ENCODE peak calls at places on chromosomes 11 and 22, in seven cellular contexts. V is endodermal cell, A is neural progenitor cell, K is AG04450, N is Peyer's patch, R is heart left ventricle, J is testis. T is an unnamed sample. For H3K9me3, the result is how much of the 10 kb centered on the place peaks cover.

GRCh38 chr11:118895093-118896039 is 11.7 kb downstream of the CXCR5 start:
- DNase-seq in V (peak), R (peak), N (peak), J (no peak), K (no peak), A (no peak), T (no peak)

GRCh38 chr11:133833101-133833898 is 12.0 kb downstream of the SPATA19 start:
- DNase-seq in N (no peak), A (no peak), K (no peak), V (peak), J (no peak), R (no peak), T (no peak)

GRCh38 chr22:24023204-24023789 is 12.2 kb downstream of the CABIN1 start:
- DNase-seq in J (no peak), V (no peak), N (no peak), A (no peak), K (no peak), R (no peak), T (no peak)

GRCh38 chr11:8566613-8567210 is 27.3 kb downstream of the STK33 start:
- DNase-seq in A (peak), R (no peak), J (no peak), K (no peak), V (no peak), N (no peak), T (no peak)

GRCh38 chr22:20531404-20532181 is 24.2 kb downstream of the MED15 start:
- DNase-seq in A (peak), J (peak), R (peak), K (no peak), V (peak), N (peak), T (no peak)

GRCh38 chr11:80383655-80384054 is 942.8 kb upstream of the TENM4 start:
- DNase-seq in N (peak), V (peak), K (no peak), R (no peak), J (no peak), A (peak), T (peak)

GRCh38 chr11:69398529-69399492 is 82.7 kb upstream of the LINC01488 start:
- DNase-seq in N (no peak), J (no peak), V (no peak), R (no peak), A (peak), K (no peak), T (no peak)

GRCh38 chr11:16738198-16738948 is at the start of gene C11orf58:
- DNase-seq in V (peak), A (peak), J (peak), R (peak), K (peak), N (peak), T (peak)

GRCh38 chr11:16191852-16192240 is 164.5 kb downstream of the SOX6 start:
- DNase-seq in K (no peak), A (no peak), V (no peak), J (peak), N (no peak), R (no peak), T (peak)

GRCh38 chr11:28535677-28536076 is 427.5 kb downstream of the METTL15 start:
- DNase-seq in J (no peak), V (no peak), K (no peak), A (no peak), N (no peak), R (no peak), T (no peak)

GRCh38 chr11:32318071-32318815 is 117.1 kb downstream of the WT1 start:
- DNase-seq in R (no peak), K (no peak), A (no peak), V (no peak), N (no peak), J (no peak), T (no peak)

GRCh38 chr11:15412054-15412453 is 297.3 kb downstream of the INSC start:
- DNase-seq in V (no peak), N (no peak), A (no peak), J (no peak), R (no peak), K (no peak), T (no peak)

GRCh38 chr11:12157241-12157661 is 46.9 kb downstream of the MICAL2 start:
- DNase-seq in J (peak), R (no peak), V (no peak), A (no peak), K (no peak), N (no peak), T (no peak)

GRCh38 chr11:62439785-62440602 is 21.2 kb downstream of the SCGB1A1 start:
- DNase-seq in J (no peak), N (no peak), A (no peak), R (peak), K (no peak), V (peak), T (no peak)
- H3K4me3 ChIP-seq in J (no peak), N (no peak), A (no peak), R (peak), K (no peak), V (no peak), T (no peak)

GRCh38 chr22:47322854-47323253 is 560.4 kb downstream of the TBC1D22A start:
- DNase-seq in N (no peak), J (no peak), K (no peak), V (no peak), R (no peak), A (no peak), T (no peak)

GRCh38 chr22:47324435-47324990 is 562.1 kb downstream of the TBC1D22A start:
- DNase-seq in J (no peak), K (no peak), V (no peak), A (no peak), R (no peak), N (no peak), T (no peak)

GRCh38 chr22:47323518-47323917 is 561.1 kb downstream of the TBC1D22A start:
- DNase-seq in R (no peak), V (no peak), A (no peak), K (no peak), N (no peak), J (no peak), T (no peak)

GRCh38 chr22:47318041-47318737 is 555.7 kb downstream of the TBC1D22A start:
- DNase-seq in J (no peak), R (no peak), V (no peak), K (no peak), A (no peak), N (no peak), T (peak)

GRCh38 chr22:47320560-47320959 is 558.1 kb downstream of the TBC1D22A start:
- DNase-seq in A (no peak), K (no peak), N (no peak), R (no peak), V (no peak), J (no peak), T (no peak)
- H3K9me3 ChIP-seq in A (under half), K (under half), N (under half), R (under half), V (half or more), J (under half), T (under half)

DNA sequence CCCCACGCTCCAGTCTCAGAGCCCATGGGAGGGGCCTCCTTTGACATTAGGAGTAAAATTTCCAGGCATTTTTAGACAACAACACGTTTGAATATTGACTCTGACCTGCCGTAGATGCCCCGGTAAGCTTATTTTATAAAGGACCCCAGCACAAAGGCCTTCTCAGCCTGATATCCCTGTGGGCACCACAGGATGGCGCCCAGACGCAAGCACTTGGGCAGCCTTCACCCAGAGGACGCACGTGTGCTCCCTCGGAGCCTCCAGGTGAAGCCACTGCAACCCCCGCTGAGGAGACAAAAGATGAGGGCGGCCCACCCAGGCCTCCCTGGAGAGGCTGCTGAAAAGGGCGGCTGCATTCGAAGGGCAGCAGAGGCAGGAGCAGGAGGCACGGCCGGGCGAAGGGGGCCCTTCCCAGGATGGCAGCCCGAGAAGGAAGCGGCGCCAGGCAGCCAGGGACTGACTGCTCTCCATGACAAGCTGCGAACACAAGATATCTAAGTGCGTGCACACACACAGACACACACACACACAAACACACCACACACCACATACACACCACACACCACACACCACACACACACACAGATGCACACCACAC is 15.2 kb upstream of the TH start:
- DNase-seq in J (peak), V (peak), N (no peak), A (peak), R (no peak), K (no peak), T (peak)
- TF ChIP-seq CTCF in J (peak), V (peak), N (peak), A (peak), R (peak), K (peak), T (peak)

GRCh38 chr11:86495341-86495740 is 120.7 kb downstream of the CCDC81 start:
- DNase-seq in R (no peak), K (no peak), A (peak), J (no peak), V (no peak), N (no peak), T (no peak)
- H3K4me3 ChIP-seq in R (no peak), K (no peak), A (no peak), J (no peak), V (no peak), N (no peak), T (no peak)

T was measured in WERI-Rb-1.